ENCODE peak calls at places on chromosome 10, in nine cellular contexts. Z is A549; E is effector memory CD4-positive, alpha-beta T cell; M is CD8-positive, alpha-beta memory T cell; P is mammary epithelial cell; B is psoas muscle; D is endothelial cell of umbilical vein; N is endodermal cell; W is body of pancreas. A is an unnamed sample.

GRCh38 chr10:110214380-110214826 is 7.0 kb downstream of the MXI1 start:
- DNase-seq in N (no peak), E (no peak), M (no peak), B (no peak), W (peak; percentile 59), P (no peak), D (no peak), Z (no peak), A (no peak)

GRCh38 chr10:10977978-10978377 is 39.7 kb upstream of the CELF2 start:
- DNase-seq in N (no peak), W (no peak), Z (no peak), D (no peak), P (no peak), M (no peak), E (no peak), B (no peak), A (no peak)

GRCh38 chr10:48494073-48494472 is 110.8 kb downstream of the ARHGAP22 start:
- DNase-seq in N (peak; percentile 55), M (no peak), Z (no peak), D (no peak), P (peak; percentile 14), B (no peak), E (no peak), W (no peak), A (no peak)

GRCh38 chr10:109922353-109922975 is 847 bp downstream of the XPNPEP1 start:
- DNase-seq in Z (no peak), E (no peak), P (no peak), N (no peak), B (no peak), W (peak; percentile 24), D (peak; percentile 10), M (no peak), A (no peak)

GRCh38 chr10:124266468-124267230 is 152.1 kb downstream of the OAT start:
- DNase-seq in D (no peak), Z (no peak), P (peak; percentile 52), E (no peak), W (no peak), N (no peak), M (no peak), B (no peak), A (no peak)

GRCh38 chr10:48399056-48399541 is 92.6 kb downstream of the MAPK8 start:
- DNase-seq in M (no peak), P (no peak), D (peak; percentile 25), E (no peak), N (peak; percentile 78), Z (no peak), B (no peak), W (no peak), A (peak; percentile 6)

GRCh38 chr10:84196083-84196482 is 1.7 kb downstream of the CDHR1 start:
- DNase-seq in W (no peak), N (peak; percentile 59), E (no peak), D (no peak), B (no peak), P (no peak), Z (peak; percentile 28), M (no peak), A (no peak)

GRCh38 chr10:8444630-8445029 is 390.1 kb downstream of the GATA3 start:
- DNase-seq in D (no peak), N (peak; percentile 79), W (no peak), Z (no peak), P (no peak), B (no peak), M (peak; percentile 10), E (no peak), A (no peak)

GRCh38 chr10:103968441-103969391 is 1.8 kb downstream of the SLK start:
- DNase-seq in D (peak; percentile 40), M (no peak), E (no peak), N (no peak), B (no peak), Z (no peak), P (no peak), W (no peak), A (no peak)

GRCh38 chr10:110358869-110359629 is 54.3 kb upstream of the SMNDC1 start:
- DNase-seq in D (no peak), W (peak; percentile 63), Z (no peak), M (no peak), N (peak; percentile 82), B (no peak), E (no peak), P (peak; percentile 84), A (no peak)

GRCh38 chr10:51743146-51743545 is 43.8 kb upstream of the CSTF2T start:
- DNase-seq in E (no peak), W (no peak), Z (no peak), D (no peak), N (no peak), P (no peak), M (no peak), B (no peak), A (no peak)

GRCh38 chr10:32373031-32373430 is 26.1 kb upstream of the EPC1 start:
- DNase-seq in N (no peak), B (no peak), E (no peak), P (no peak), W (no peak), Z (no peak), M (no peak), D (no peak), A (no peak)

GRCh38 chr10:25174461-25175230 is at the start of gene GPR158:
- DNase-seq in P (peak; percentile 91), M (peak; percentile 3), B (peak; percentile 79), E (peak; percentile 9), N (peak; percentile 98), D (peak; percentile 86), Z (peak; percentile 87), W (peak; percentile 95), A (peak; percentile 83)

GRCh38 chr10:89526396-89526795 is 9.0 kb downstream of the SLC16A12 start:
- DNase-seq in Z (no peak), W (peak; percentile 53), E (no peak), B (no peak), M (no peak), N (no peak), P (no peak), D (no peak), A (no peak)

GRCh38 chr10:112370424-112370819 is 3.5 kb upstream of the ACSL5 start:
- DNase-seq in N (peak; percentile 23), P (no peak), Z (no peak), B (no peak), M (no peak), D (no peak), W (no peak), E (no peak), A (no peak)

GRCh38 chr10:113178771-113179170 is 228.7 kb downstream of the TCF7L2 start:
- DNase-seq in D (no peak), W (no peak), N (peak; percentile 33), M (no peak), P (no peak), E (no peak), B (no peak), Z (no peak), A (no peak)

GRCh38 chr10:124601431-124602120 is 140.0 kb downstream of the LHPP start:
- DNase-seq in W (no peak), D (no peak), Z (no peak), P (no peak), E (no peak), N (no peak), M (no peak), B (peak; percentile 9), A (no peak)

GRCh38 chr10:132307823-132308587 is at the start of gene STK32C:
- DNase-seq in N (peak; percentile 99), Z (peak; percentile 90), E (peak; percentile 86), D (peak; percentile 72), M (peak; percentile 83), P (peak; percentile 69), W (peak; percentile 94), B (peak; percentile 93), A (peak; percentile 34)

GRCh38 chr10:79192677-79193003 is 123.9 kb downstream of the ZMIZ1 start:
- DNase-seq in Z (no peak), P (peak; percentile 39), W (no peak), M (no peak), D (peak; percentile 42), N (no peak), E (no peak), B (peak; percentile 64), A (no peak)

GRCh38 chr10:15167411-15168295 is 840 bp downstream of the NMT2 start:
- DNase-seq in M (peak; percentile 30), B (peak; percentile 47), N (peak; percentile 92), W (peak; percentile 61), E (peak; percentile 18), P (peak; percentile 50), D (peak; percentile 62), Z (peak; percentile 76), A (peak; percentile 35)

GRCh38 chr10:111874586-111874985 is 309.0 kb downstream of the GPAM start:
- DNase-seq in B (no peak), W (no peak), E (no peak), P (no peak), M (no peak), D (no peak), N (no peak), Z (no peak), A (no peak)

GRCh38 chr10:123097039-123097438 is 38.7 kb upstream of the HMX3 start:
- DNase-seq in D (no peak), P (no peak), Z (no peak), N (no peak), W (no peak), E (no peak), M (no peak), B (no peak), A (no peak)

GRCh38 chr10:72094574-72094973 is 6.2 kb upstream of the SPOCK2 start:
- DNase-seq in B (no peak), M (no peak), N (no peak), Z (no peak), E (no peak), W (no peak), D (no peak), P (no peak), A (no peak)
- H3K27ac ChIP-seq in B (no peak overlapping the region), M (no peak overlapping the region), N (no peak overlapping the region), Z (no peak overlapping the region), E (no peak overlapping the region), W (no peak overlapping the region), D (no peak overlapping the region), P (no peak overlapping the region), A (no peak overlapping the region)

GRCh38 chr10:43863270-43863669 is 214.6 kb upstream of the ZNF32 start:
- DNase-seq in B (no peak), M (no peak), Z (no peak), W (no peak), D (no peak), N (no peak), E (no peak), P (no peak), A (no peak)
- H3K27ac ChIP-seq in B (peak overlapping the region; percentile 66), M (no peak overlapping the region), Z (peak overlapping the region; percentile 57), W (peak overlapping the region; percentile 52), D (peak overlapping the region; percentile 93), N (no peak overlapping the region), E (no peak overlapping the region), P (no peak overlapping the region), A (no peak overlapping the region)

DNA sequence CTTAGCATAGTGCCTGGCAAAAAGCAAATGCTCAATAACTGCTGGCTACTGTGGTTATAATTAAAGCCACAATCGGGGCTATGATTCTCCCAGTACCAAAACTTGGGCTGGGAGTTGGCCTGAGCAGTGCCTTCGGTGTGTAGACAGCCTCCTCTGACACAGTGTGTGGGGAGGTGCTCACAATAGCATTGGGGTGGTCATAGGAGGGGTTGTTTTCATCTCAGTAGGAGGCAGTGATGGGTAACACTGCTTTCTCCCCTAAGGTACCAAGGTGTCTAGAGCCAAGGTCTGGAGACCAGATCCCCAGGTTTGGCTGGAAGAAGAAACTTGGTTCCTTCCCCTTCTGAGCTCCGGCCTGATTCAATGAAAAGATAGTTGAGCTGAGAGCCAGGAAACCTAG is 68.1 kb downstream of the LRMDA start:
- DNase-seq in E (no peak), N (no peak), Z (no peak), P (no peak), W (no peak), B (no peak), D (no peak), M (no peak), A (no peak)
- H3K27ac ChIP-seq in E (no peak overlapping the region), N (no peak overlapping the region), Z (peak overlapping the region; percentile 14), P (no peak overlapping the region), W (no peak overlapping the region), B (no peak overlapping the region), D (no peak overlapping the region), M (no peak overlapping the region), A (no peak overlapping the region)

GRCh38 chr10:102648269-102648888 is 4.1 kb downstream of the TRIM8 start:
- DNase-seq in E (no peak), Z (no peak), B (peak; percentile 14), P (no peak), W (no peak), M (no peak), N (no peak), D (no peak), A (no peak)
- H3K27ac ChIP-seq in E (peak overlapping the region; percentile 95), Z (no peak overlapping the region), B (peak overlapping the region; percentile 99), P (no peak overlapping the region), W (peak overlapping the region; percentile 97), M (no peak overlapping the region), N (peak overlapping the region; percentile 99), D (no peak overlapping the region), A (peak overlapping the region; percentile 99)

A was measured in caudate nucleus.